ENCODE peak calls at places on chromosomes 4 and X, in nine cellular contexts. One of them, this sample, is unnamed.

GRCh38 chrX:153952373-153953026 is 8.1 kb upstream of the RENBP start:
- DNase-seq in B cell: no peak
- DNase-seq in keratinocyte: no peak
- DNase-seq in body of pancreas: no peak
- DNase-seq in fibroblast of mammary gland: no peak
- DNase-seq in progenitor cell of endocrine pancreas: no peak
- DNase-seq in transverse colon: no peak
- DNase-seq in uterus: no peak
- DNase-seq in psoas muscle: no peak
- DNase-seq in this sample: no peak

GRCh38 chr4:40525811-40526598 is 103.7 kb downstream of the RBM47 start:
- DNase-seq in B cell: no peak
- DNase-seq in keratinocyte: no peak
- DNase-seq in body of pancreas: peak
- DNase-seq in fibroblast of mammary gland: peak
- DNase-seq in progenitor cell of endocrine pancreas: no peak
- DNase-seq in transverse colon: no peak
- DNase-seq in uterus: peak
- DNase-seq in psoas muscle: no peak
- DNase-seq in this sample: no peak

GRCh38 chr4:109079731-109080130 is 222.7 kb downstream of the COL25A1 start:
- DNase-seq in B cell: no peak
- DNase-seq in keratinocyte: no peak
- DNase-seq in body of pancreas: no peak
- DNase-seq in fibroblast of mammary gland: peak
- DNase-seq in progenitor cell of endocrine pancreas: no peak
- DNase-seq in transverse colon: no peak
- DNase-seq in uterus: no peak
- DNase-seq in psoas muscle: no peak
- DNase-seq in this sample: no peak

GRCh38 chr4:153114771-153115321 is 89.4 kb upstream of the TRIM2 start:
- DNase-seq in B cell: no peak
- DNase-seq in keratinocyte: peak
- DNase-seq in body of pancreas: no peak
- DNase-seq in fibroblast of mammary gland: peak
- DNase-seq in progenitor cell of endocrine pancreas: no peak
- DNase-seq in transverse colon: no peak
- DNase-seq in uterus: no peak
- DNase-seq in psoas muscle: no peak
- DNase-seq in this sample: peak

GRCh38 chr4:73021634-73022033 is 47.9 kb downstream of the COX18 start:
- DNase-seq in B cell: no peak
- DNase-seq in keratinocyte: no peak
- DNase-seq in body of pancreas: no peak
- DNase-seq in fibroblast of mammary gland: peak
- DNase-seq in progenitor cell of endocrine pancreas: no peak
- DNase-seq in transverse colon: no peak
- DNase-seq in uterus: no peak
- DNase-seq in psoas muscle: no peak
- DNase-seq in this sample: peak

GRCh38 chrX:46029777-46030176 is 515.4 kb downstream of the ZNF674 start:
- DNase-seq in B cell: no peak
- DNase-seq in keratinocyte: no peak
- DNase-seq in body of pancreas: peak
- DNase-seq in fibroblast of mammary gland: no peak
- DNase-seq in progenitor cell of endocrine pancreas: no peak
- DNase-seq in transverse colon: no peak
- DNase-seq in uterus: no peak
- DNase-seq in psoas muscle: no peak
- DNase-seq in this sample: no peak

GRCh38 chrX:47807548-47807947 is 29.2 kb upstream of the ZNF81 start:
- DNase-seq in B cell: no peak
- DNase-seq in keratinocyte: no peak
- DNase-seq in body of pancreas: no peak
- DNase-seq in fibroblast of mammary gland: no peak
- DNase-seq in progenitor cell of endocrine pancreas: no peak
- DNase-seq in transverse colon: no peak
- DNase-seq in uterus: no peak
- DNase-seq in psoas muscle: no peak
- DNase-seq in this sample: no peak

GRCh38 chr4:170750519-170750918 is 660.8 kb upstream of the AADAT start:
- DNase-seq in B cell: no peak
- DNase-seq in keratinocyte: no peak
- DNase-seq in body of pancreas: no peak
- DNase-seq in fibroblast of mammary gland: no peak
- DNase-seq in progenitor cell of endocrine pancreas: no peak
- DNase-seq in transverse colon: no peak
- DNase-seq in uterus: no peak
- DNase-seq in psoas muscle: no peak
- DNase-seq in this sample: no peak

GRCh38 chrX:72128881-72129280 is 2.8 kb downstream of the RTL5 start:
- DNase-seq in B cell: no peak
- DNase-seq in keratinocyte: no peak
- DNase-seq in body of pancreas: no peak
- DNase-seq in fibroblast of mammary gland: peak
- DNase-seq in progenitor cell of endocrine pancreas: no peak
- DNase-seq in transverse colon: no peak
- DNase-seq in uterus: no peak
- DNase-seq in psoas muscle: no peak
- DNase-seq in this sample: peak

GRCh38 chr4:3255611-3256186 is 6.7 kb downstream of the MSANTD1 start:
- DNase-seq in B cell: peak
- DNase-seq in keratinocyte: no peak
- DNase-seq in body of pancreas: no peak
- DNase-seq in fibroblast of mammary gland: no peak
- DNase-seq in progenitor cell of endocrine pancreas: no peak
- DNase-seq in transverse colon: peak
- DNase-seq in uterus: no peak
- DNase-seq in psoas muscle: peak
- DNase-seq in this sample: no peak

GRCh38 chrX:54785901-54786300 is 12.2 kb downstream of the ITIH6 start:
- DNase-seq in B cell: no peak
- DNase-seq in keratinocyte: no peak
- DNase-seq in body of pancreas: no peak
- DNase-seq in fibroblast of mammary gland: peak
- DNase-seq in progenitor cell of endocrine pancreas: no peak
- DNase-seq in transverse colon: no peak
- DNase-seq in uterus: no peak
- DNase-seq in psoas muscle: no peak
- DNase-seq in this sample: peak

GRCh38 chrX:115642304-115642703 is 81.3 kb downstream of the PLS3 start:
- DNase-seq in B cell: no peak
- DNase-seq in keratinocyte: no peak
- DNase-seq in body of pancreas: no peak
- DNase-seq in fibroblast of mammary gland: no peak
- DNase-seq in progenitor cell of endocrine pancreas: no peak
- DNase-seq in transverse colon: no peak
- DNase-seq in uterus: no peak
- DNase-seq in psoas muscle: no peak
- DNase-seq in this sample: no peak

GRCh38 chrX:38216642-38217041 is 4.0 kb downstream of the SRPX start:
- DNase-seq in B cell: no peak
- DNase-seq in keratinocyte: no peak
- DNase-seq in body of pancreas: no peak
- DNase-seq in fibroblast of mammary gland: peak
- DNase-seq in progenitor cell of endocrine pancreas: no peak
- DNase-seq in transverse colon: no peak
- DNase-seq in uterus: no peak
- DNase-seq in psoas muscle: no peak
- DNase-seq in this sample: no peak

GRCh38 chrX:38220936-38221386 is 290 bp upstream of the SRPX start:
- DNase-seq in B cell: no peak
- DNase-seq in keratinocyte: no peak
- DNase-seq in body of pancreas: no peak
- DNase-seq in fibroblast of mammary gland: peak
- DNase-seq in progenitor cell of endocrine pancreas: no peak
- DNase-seq in transverse colon: no peak
- DNase-seq in uterus: peak
- DNase-seq in psoas muscle: peak
- DNase-seq in this sample: no peak

GRCh38 chrX:38224160-38224559 is 3.5 kb upstream of the SRPX start:
- DNase-seq in B cell: no peak
- DNase-seq in keratinocyte: no peak
- DNase-seq in body of pancreas: no peak
- DNase-seq in fibroblast of mammary gland: no peak
- DNase-seq in progenitor cell of endocrine pancreas: no peak
- DNase-seq in transverse colon: no peak
- DNase-seq in uterus: no peak
- DNase-seq in psoas muscle: no peak
- DNase-seq in this sample: no peak

GRCh38 chrX:38221391-38221929 is 789 bp upstream of the SRPX start:
- DNase-seq in B cell: no peak
- DNase-seq in keratinocyte: no peak
- DNase-seq in body of pancreas: no peak
- DNase-seq in fibroblast of mammary gland: peak
- DNase-seq in progenitor cell of endocrine pancreas: no peak
- DNase-seq in transverse colon: no peak
- DNase-seq in uterus: no peak
- DNase-seq in psoas muscle: no peak
- DNase-seq in this sample: no peak

GRCh38 chrX:38220024-38220935 is at the start of gene SRPX:
- DNase-seq in B cell: no peak
- DNase-seq in keratinocyte: no peak
- DNase-seq in body of pancreas: no peak
- DNase-seq in fibroblast of mammary gland: peak
- DNase-seq in progenitor cell of endocrine pancreas: peak
- DNase-seq in transverse colon: peak
- DNase-seq in uterus: peak
- DNase-seq in psoas muscle: peak
- DNase-seq in this sample: peak
- TF ChIP-seq CTCF in B cell: peak
- TF ChIP-seq CTCF in keratinocyte: peak
- TF ChIP-seq CTCF in body of pancreas: no peak
- TF ChIP-seq CTCF in fibroblast of mammary gland: peak
- TF ChIP-seq CTCF in progenitor cell of endocrine pancreas: peak
- TF ChIP-seq CTCF in transverse colon: peak
- TF ChIP-seq CTCF in uterus: no peak
- TF ChIP-seq CTCF in psoas muscle: peak
- TF ChIP-seq CTCF in this sample: peak

GRCh38 chrX:150449313-150449712 is 86.2 kb downstream of the MAMLD1 start:
- DNase-seq in B cell: no peak
- DNase-seq in keratinocyte: no peak
- DNase-seq in body of pancreas: no peak
- DNase-seq in fibroblast of mammary gland: no peak
- DNase-seq in progenitor cell of endocrine pancreas: no peak
- DNase-seq in transverse colon: no peak
- DNase-seq in uterus: no peak
- DNase-seq in psoas muscle: no peak
- DNase-seq in this sample: no peak
- TF ChIP-seq CTCF in B cell: no peak
- TF ChIP-seq CTCF in keratinocyte: no peak
- TF ChIP-seq CTCF in body of pancreas: no peak
- TF ChIP-seq CTCF in fibroblast of mammary gland: no peak
- TF ChIP-seq CTCF in progenitor cell of endocrine pancreas: no peak
- TF ChIP-seq CTCF in transverse colon: no peak
- TF ChIP-seq CTCF in uterus: no peak
- TF ChIP-seq CTCF in psoas muscle: no peak
- TF ChIP-seq CTCF in this sample: no peak

GRCh38 chr4:112145820-112146813 is 863 bp downstream of the FAM241A start:
- DNase-seq in B cell: peak
- DNase-seq in keratinocyte: no peak
- DNase-seq in body of pancreas: peak
- DNase-seq in fibroblast of mammary gland: peak
- DNase-seq in progenitor cell of endocrine pancreas: peak
- DNase-seq in transverse colon: peak
- DNase-seq in uterus: peak
- DNase-seq in psoas muscle: peak
- DNase-seq in this sample: peak

GRCh38 chr4:112145326-112145819 is at the start of gene FAM241A:
- DNase-seq in B cell: peak
- DNase-seq in keratinocyte: no peak
- DNase-seq in body of pancreas: peak
- DNase-seq in fibroblast of mammary gland: peak
- DNase-seq in progenitor cell of endocrine pancreas: peak
- DNase-seq in transverse colon: peak
- DNase-seq in uterus: peak
- DNase-seq in psoas muscle: peak
- DNase-seq in this sample: peak

GRCh38 chr4:112144546-112145325 is 518 bp upstream of the FAM241A start:
- DNase-seq in B cell: no peak
- DNase-seq in keratinocyte: peak
- DNase-seq in body of pancreas: no peak
- DNase-seq in fibroblast of mammary gland: no peak
- DNase-seq in progenitor cell of endocrine pancreas: no peak
- DNase-seq in transverse colon: no peak
- DNase-seq in uterus: peak
- DNase-seq in psoas muscle: no peak
- DNase-seq in this sample: no peak

GRCh38 chr4:112150920-112151319 is 5.7 kb downstream of the FAM241A start:
- DNase-seq in B cell: no peak
- DNase-seq in keratinocyte: no peak
- DNase-seq in body of pancreas: no peak
- DNase-seq in fibroblast of mammary gland: no peak
- DNase-seq in progenitor cell of endocrine pancreas: no peak
- DNase-seq in transverse colon: no peak
- DNase-seq in uterus: no peak
- DNase-seq in psoas muscle: no peak
- DNase-seq in this sample: no peak

GRCh38 chr4:112147697-112148096 is 2.4 kb downstream of the FAM241A start:
- DNase-seq in B cell: no peak
- DNase-seq in keratinocyte: no peak
- DNase-seq in body of pancreas: no peak
- DNase-seq in fibroblast of mammary gland: peak
- DNase-seq in progenitor cell of endocrine pancreas: no peak
- DNase-seq in transverse colon: no peak
- DNase-seq in uterus: no peak
- DNase-seq in psoas muscle: no peak
- DNase-seq in this sample: no peak
- TF ChIP-seq CTCF in B cell: no peak
- TF ChIP-seq CTCF in keratinocyte: no peak
- TF ChIP-seq CTCF in body of pancreas: no peak
- TF ChIP-seq CTCF in fibroblast of mammary gland: no peak
- TF ChIP-seq CTCF in progenitor cell of endocrine pancreas: no peak
- TF ChIP-seq CTCF in transverse colon: no peak
- TF ChIP-seq CTCF in uterus: no peak
- TF ChIP-seq CTCF in psoas muscle: no peak
- TF ChIP-seq CTCF in this sample: no peak

GRCh38 chrX:8689473-8689872 is 42.5 kb downstream of the ANOS1 start:
- DNase-seq in B cell: no peak
- DNase-seq in keratinocyte: no peak
- DNase-seq in body of pancreas: no peak
- DNase-seq in fibroblast of mammary gland: no peak
- DNase-seq in progenitor cell of endocrine pancreas: no peak
- DNase-seq in transverse colon: no peak
- DNase-seq in uterus: no peak
- DNase-seq in psoas muscle: no peak
- DNase-seq in this sample: no peak

GRCh38 chrX:8679572-8679971 is 52.4 kb downstream of the ANOS1 start:
- DNase-seq in B cell: no peak
- DNase-seq in keratinocyte: no peak
- DNase-seq in body of pancreas: no peak
- DNase-seq in fibroblast of mammary gland: no peak
- DNase-seq in progenitor cell of endocrine pancreas: no peak
- DNase-seq in transverse colon: no peak
- DNase-seq in uterus: no peak
- DNase-seq in psoas muscle: no peak
- DNase-seq in this sample: no peak

GRCh38 chrX:8688776-8689175 is 43.2 kb downstream of the ANOS1 start:
- DNase-seq in B cell: no peak
- DNase-seq in keratinocyte: no peak
- DNase-seq in body of pancreas: no peak
- DNase-seq in fibroblast of mammary gland: no peak
- DNase-seq in progenitor cell of endocrine pancreas: no peak
- DNase-seq in transverse colon: no peak
- DNase-seq in uterus: no peak
- DNase-seq in psoas muscle: no peak
- DNase-seq in this sample: no peak

GRCh38 chrX:8684201-8684600 is 47.7 kb downstream of the ANOS1 start:
- DNase-seq in B cell: no peak
- DNase-seq in keratinocyte: no peak
- DNase-seq in body of pancreas: no peak
- DNase-seq in fibroblast of mammary gland: no peak
- DNase-seq in progenitor cell of endocrine pancreas: no peak
- DNase-seq in transverse colon: no peak
- DNase-seq in uterus: no peak
- DNase-seq in psoas muscle: no peak
- DNase-seq in this sample: no peak
- TF ChIP-seq CTCF in B cell: no peak
- TF ChIP-seq CTCF in keratinocyte: no peak
- TF ChIP-seq CTCF in body of pancreas: no peak
- TF ChIP-seq CTCF in fibroblast of mammary gland: no peak
- TF ChIP-seq CTCF in progenitor cell of endocrine pancreas: no peak
- TF ChIP-seq CTCF in transverse colon: no peak
- TF ChIP-seq CTCF in uterus: no peak
- TF ChIP-seq CTCF in psoas muscle: no peak
- TF ChIP-seq CTCF in this sample: no peak

This sample was measured in Calu3.